ENCODE peak calls at places on chromosome 20, in six cellular contexts. Q is colonic mucosa, J is epithelial cell of esophagus, O is fibroblast of lung, K is progenitor cell of endocrine pancreas, R is vagina. T is an unnamed sample.

GRCh38 chr20:8601542-8601912 is 467.4 kb upstream of the PLCB4 start:
- DNase-seq in Q (no peak), J (peak; percentile 14), O (no peak), K (no peak), R (no peak), T (no peak)

GRCh38 chr20:63029358-63030121 is 22.8 kb upstream of the BHLHE23 start:
- DNase-seq in Q (no peak), J (no peak), O (no peak), K (no peak), R (no peak), T (no peak)

GRCh38 chr20:12984863-12985262 is 23.9 kb upstream of the SPTLC3 start:
- DNase-seq in Q (no peak), J (peak; percentile 90), O (no peak), K (no peak), R (no peak), T (no peak)

GRCh38 chr20:34311118-34312023 is 8.2 kb upstream of the AHCY start:
- DNase-seq in Q (peak; percentile 95), J (no peak), O (no peak), K (peak; percentile 86), R (no peak), T (no peak)

GRCh38 chr20:24877652-24878051 is 71.4 kb upstream of the CST7 start:
- DNase-seq in Q (no peak), J (no peak), O (no peak), K (no peak), R (no peak), T (no peak)

GRCh38 chr20:44264287-44264686 is 17.2 kb downstream of the GDAP1L1 start:
- DNase-seq in Q (no peak), J (peak; percentile 23), O (no peak), K (no peak), R (no peak), T (no peak)

GRCh38 chr20:63100926-63101699 is 94.3 kb upstream of the BHLHE23 start:
- DNase-seq in Q (no peak), J (no peak), O (no peak), K (no peak), R (no peak), T (peak; percentile 84)

GRCh38 chr20:53579581-53580375 is 13.9 kb downstream of the ZNF217 start:
- DNase-seq in Q (peak; percentile 51), J (peak; percentile 87), O (peak; percentile 90), K (no peak), R (no peak), T (peak; percentile 30)

GRCh38 chr20:15857131-15857784 is 716.0 kb downstream of the KIF16B start:
- DNase-seq in Q (no peak), J (no peak), O (no peak), K (no peak), R (no peak), T (no peak)

GRCh38 chr20:12729326-12729725 is 279.4 kb upstream of the SPTLC3 start:
- DNase-seq in Q (no peak), J (no peak), O (no peak), K (no peak), R (no peak), T (no peak)

GRCh38 chr20:8464368-8464767 is 332.3 kb downstream of the PLCB1 start:
- DNase-seq in Q (no peak), J (peak; percentile 16), O (no peak), K (no peak), R (no peak), T (no peak)

GRCh38 chr20:4667371-4667773 is 54.3 kb upstream of the PRND start:
- DNase-seq in Q (no peak), J (peak; percentile 72), O (no peak), K (no peak), R (no peak), T (no peak)

GRCh38 chr20:19756756-19757486 is 1.1 kb upstream of the RIN2 start:
- DNase-seq in Q (no peak), J (no peak), O (no peak), K (no peak), R (peak; percentile 62), T (no peak)

GRCh38 chr20:59005523-59006166 is 1.4 kb downstream of the CTSZ start:
- DNase-seq in Q (no peak), J (no peak), O (no peak), K (no peak), R (no peak), T (no peak)

GRCh38 chr20:17223553-17223952 is 3.3 kb upstream of the PCSK2 start:
- DNase-seq in Q (no peak), J (no peak), O (no peak), K (no peak), R (no peak), T (no peak)

GRCh38 chr20:19981091-19981490 is 36.1 kb upstream of the NAA20 start:
- DNase-seq in Q (no peak), J (no peak), O (peak; percentile 50), K (no peak), R (no peak), T (no peak)

GRCh38 chr20:35421322-35421721 is 9.5 kb upstream of the UQCC1 start:
- DNase-seq in Q (no peak), J (no peak), O (no peak), K (no peak), R (no peak), T (no peak)

GRCh38 chr20:54067606-54068174 is 2.7 kb downstream of the BCAS1 start:
- DNase-seq in Q (peak; percentile 93), J (peak; percentile 95), O (no peak), K (peak; percentile 60), R (peak; percentile 72), T (no peak)

GRCh38 chr20:62043131-62043914 is 22.4 kb downstream of the TAF4 start:
- DNase-seq in Q (no peak), J (peak; percentile 30), O (peak; percentile 37), K (no peak), R (no peak), T (no peak)

GRCh38 chr20:50012282-50013263 is 29.8 kb downstream of the SNAI1 start:
- DNase-seq in Q (no peak), J (no peak), O (no peak), K (no peak), R (no peak), T (no peak)

GRCh38 chr20:62641749-62642665 is at the start of gene SLCO4A1:
- DNase-seq in Q (peak; percentile 85), J (peak; percentile 45), O (peak; percentile 16), K (peak; percentile 32), R (no peak), T (no peak)

GRCh38 chr20:54184920-54185626 is 11.3 kb upstream of the CYP24A1 start:
- DNase-seq in Q (no peak), J (peak; percentile 60), O (no peak), K (no peak), R (no peak), T (no peak)

DNA sequence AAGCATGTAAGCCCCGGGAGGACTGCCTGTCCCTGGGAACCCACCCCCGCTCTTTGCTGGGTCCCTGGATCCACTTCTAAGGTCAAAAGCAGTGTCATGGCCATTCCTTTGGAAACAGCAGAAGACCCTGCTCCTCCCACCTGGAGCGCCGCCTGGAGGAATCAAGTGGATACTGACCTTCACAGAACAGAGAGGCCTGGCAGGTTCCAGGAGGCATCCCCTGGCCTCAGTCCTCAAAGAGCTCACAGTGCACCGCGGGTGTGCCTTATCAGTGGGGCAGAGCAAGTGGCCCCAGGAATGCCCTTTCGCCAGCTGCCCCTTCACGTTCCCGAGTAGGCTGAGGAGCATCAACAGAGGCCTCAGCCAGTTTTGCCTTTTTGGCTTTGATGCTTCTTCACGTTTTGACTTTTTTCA is 11.1 kb upstream of the SLC4A11 start:
- DNase-seq in Q (no peak), J (peak; percentile 34), O (no peak), K (no peak), R (no peak), T (no peak)
- TF ChIP-seq CTCF in Q (no peak), J (peak; percentile 48), O (no peak), K (peak; percentile 58), R (no peak), T (peak; percentile 39)

DNA sequence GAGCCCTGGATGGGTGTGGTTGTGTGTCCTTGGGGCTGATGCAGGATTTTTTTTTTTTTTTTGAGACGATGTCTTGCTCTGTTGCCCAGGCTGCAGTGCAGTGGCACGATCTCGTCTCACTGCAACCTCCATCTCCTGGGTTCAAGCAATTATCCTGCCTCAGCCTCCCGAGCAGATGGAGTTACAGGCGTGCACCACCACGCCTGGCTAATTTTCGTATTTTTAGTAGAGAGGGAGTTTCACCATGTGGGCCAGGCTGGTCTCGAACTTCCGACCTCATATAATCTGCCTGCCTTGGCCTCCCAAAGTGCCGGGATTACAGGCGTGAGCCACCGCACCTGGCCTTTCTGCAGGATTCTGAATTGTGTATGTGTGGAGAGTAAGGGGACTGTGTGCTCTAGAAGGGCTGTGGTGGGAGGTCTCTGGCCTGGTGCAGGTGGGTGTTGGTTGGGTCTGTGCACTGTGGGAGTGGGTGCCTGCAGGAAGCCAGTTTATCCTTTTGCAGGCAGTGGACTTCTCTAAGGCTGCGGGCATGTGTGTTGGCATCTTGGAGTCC is 11.0 kb upstream of the ID1 start:
- DNase-seq in Q (no peak), J (no peak), O (no peak), K (no peak), R (no peak), T (no peak)
- TF ChIP-seq CTCF in Q (no peak), J (no peak), O (no peak), K (no peak), R (no peak), T (no peak)

GRCh38 chr20:48827880-48828733 is at the start of gene PREX1:
- DNase-seq in Q (peak; percentile 61), J (peak; percentile 55), O (peak; percentile 67), K (peak; percentile 60), R (no peak), T (peak; percentile 89)
- TF ChIP-seq CTCF in Q (no peak), J (no peak), O (no peak), K (no peak), R (no peak), T (peak; percentile 6)

DNA sequence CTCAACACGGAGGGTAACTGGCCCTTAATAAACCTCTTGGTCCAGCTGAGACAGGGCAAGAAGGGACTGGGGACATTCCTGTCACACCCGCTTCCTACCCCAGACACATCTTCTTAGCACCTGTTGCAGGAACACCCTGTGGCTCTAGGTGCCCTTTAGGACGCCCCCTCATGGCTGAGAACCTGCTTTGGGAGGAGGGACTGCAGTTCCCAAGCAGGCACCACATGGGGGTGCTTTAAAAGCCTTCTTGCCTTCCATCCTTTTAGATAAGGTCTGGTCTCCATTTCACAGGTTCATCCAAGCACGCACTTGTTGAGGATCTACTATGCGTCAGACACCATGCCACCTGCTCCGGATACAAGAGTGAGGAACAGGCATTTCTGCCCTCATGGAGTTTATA is 26.6 kb downstream of the NSFL1C start:
- DNase-seq in Q (no peak), J (peak; percentile 53), O (peak; percentile 15), K (no peak), R (no peak), T (no peak)
- TF ChIP-seq CTCF in Q (no peak), J (peak; percentile 51), O (peak; percentile 13), K (peak; percentile 20), R (no peak), T (no peak)